ENCODE peak calls at places on chromosomes 6 and 20, in four cellular contexts. F is PC-3, P is HFFc6, G is psoas muscle. D is an unnamed sample.

GRCh38 chr20:8764289-8764962 is 304.5 kb upstream of the PLCB4 start:
- DNase-seq in P (no peak), G (no peak), F (peak), D (no peak)

GRCh38 chr20:51966296-51966971 is 164.1 kb upstream of the SALL4 start:
- DNase-seq in P (peak), F (peak), G (no peak), D (peak)

GRCh38 chr6:32604434-32604877 is 14.8 kb upstream of the HLA-DRB1 start:
- DNase-seq in P (no peak), F (no peak), G (no peak), D (no peak)

GRCh38 chr6:107154131-107154906 is 39.0 kb upstream of the BEND3 start:
- DNase-seq in P (no peak), G (no peak), F (no peak), D (peak)

GRCh38 chr6:142867355-142867801 is 77.6 kb downstream of the HIVEP2 start:
- DNase-seq in F (no peak), P (no peak), G (no peak), D (no peak)

GRCh38 chr20:31712564-31713311 is 9.9 kb downstream of the BCL2L1 start:
- DNase-seq in G (peak), P (peak), F (peak), D (peak)

GRCh38 chr6:83815631-83816030 is 37.5 kb upstream of the RIPPLY2 start:
- DNase-seq in P (peak), G (no peak), F (peak), D (no peak)

GRCh38 chr20:11451793-11452291 is 465.9 kb upstream of the BTBD3 start:
- DNase-seq in G (no peak), F (no peak), P (no peak), D (no peak)

GRCh38 chr20:34055290-34055689 is 56.8 kb downstream of the EIF2S2 start:
- DNase-seq in G (no peak), F (no peak), P (no peak), D (no peak)

GRCh38 chr6:63964347-63964746 is 328.7 kb downstream of the PHF3 start:
- DNase-seq in P (no peak), G (no peak), F (no peak), D (no peak)

GRCh38 chr6:106527979-106528378 is 101.3 kb downstream of the RTN4IP1 start:
- DNase-seq in G (no peak), F (peak), P (peak), D (no peak)

GRCh38 chr6:135576055-135576454 is 78.5 kb upstream of the AHI1 start:
- DNase-seq in P (peak), G (no peak), F (peak), D (no peak)

GRCh38 chr6:43933111-43933885 is 163.3 kb downstream of the VEGFA start:
- DNase-seq in G (no peak), F (no peak), P (no peak), D (no peak)

GRCh38 chr20:63177785-63178444 is 38.0 kb downstream of the YTHDF1 start:
- DNase-seq in P (no peak), G (no peak), F (no peak), D (peak)

GRCh38 chr6:26328265-26328844 is 36.6 kb upstream of the BTN3A2 start:
- DNase-seq in P (no peak), G (no peak), F (no peak), D (no peak)

GRCh38 chr6:124007915-124008688 is 204.4 kb downstream of the NKAIN2 start:
- DNase-seq in P (no peak), G (no peak), F (no peak), D (no peak)

GRCh38 chr6:169905041-169905807 is 153.8 kb downstream of the ERMARD start:
- DNase-seq in P (no peak), G (no peak), F (peak), D (no peak)

GRCh38 chr20:24379116-24379927 is 90.1 kb upstream of the SYNDIG1 start:
- DNase-seq in F (no peak), G (peak), P (peak), D (no peak)

GRCh38 chr6:142746524-142746923 is 198.5 kb downstream of the HIVEP2 start:
- DNase-seq in G (no peak), P (no peak), F (peak), D (no peak)

GRCh38 chr20:2706688-2707352 is 14.2 kb downstream of the EBF4 start:
- DNase-seq in G (no peak), P (no peak), F (no peak), D (no peak)

GRCh38 chr6:138500045-138500665 is 861 bp upstream of the NHSL1 start:
- DNase-seq in P (no peak), F (no peak), G (no peak), D (no peak)

GRCh38 chr20:4916991-4917881 is 84.1 kb downstream of the SLC23A2 start:
- DNase-seq in G (no peak), F (peak), P (peak), D (no peak)

GRCh38 chr6:19342616-19343015 is 494.6 kb upstream of the ID4 start:
- DNase-seq in P (no peak), G (no peak), F (peak), D (no peak)

GRCh38 chr20:51400051-51400926 is 142.2 kb downstream of the NFATC2 start:
- DNase-seq in F (no peak), P (no peak), G (no peak), D (no peak)

GRCh38 chr6:148218542-148219258 is 123.9 kb upstream of the SASH1 start:
- DNase-seq in F (no peak), P (no peak), G (peak), D (no peak)

GRCh38 chr6:150886155-150886554 is 20.7 kb downstream of the MTHFD1L start:
- DNase-seq in P (no peak), G (no peak), F (no peak), D (no peak)

GRCh38 chr6:22325481-22325880 is 28.6 kb upstream of the PRL start:
- DNase-seq in G (no peak), P (no peak), F (no peak), D (no peak)

GRCh38 chr6:113644861-113645575 is 212.1 kb upstream of the MARCKS start:
- DNase-seq in G (no peak), P (peak), F (peak), D (no peak)

GRCh38 chr6:147642458-147642857 is 134.0 kb downstream of the SAMD5 start:
- DNase-seq in F (peak), P (no peak), G (no peak), D (no peak)

GRCh38 chr6:131858765-131859490 is 51.1 kb downstream of the ENPP1 start:
- DNase-seq in F (peak), P (peak), G (no peak), D (no peak)

GRCh38 chr6:126724821-126725220 is 384.9 kb downstream of the CENPW start:
- DNase-seq in P (no peak), G (no peak), F (no peak), D (no peak)

GRCh38 chr6:134898575-134898974 is 51.3 kb downstream of the ALDH8A1 start:
- DNase-seq in P (no peak), F (no peak), G (no peak), D (no peak)

GRCh38 chr20:16124911-16125776 is 448.1 kb downstream of the KIF16B start:
- DNase-seq in F (peak), P (no peak), G (no peak), D (no peak)

GRCh38 chr6:163248051-163248450 is 166.5 kb upstream of the QKI start:
- DNase-seq in P (no peak), F (no peak), G (no peak), D (no peak)

GRCh38 chr6:96528193-96528592 is 6.6 kb downstream of the UFL1 start:
- DNase-seq in P (no peak), F (no peak), G (no peak), D (no peak)

GRCh38 chr20:34433391-34433790 is 70.3 kb downstream of the ITCH start:
- DNase-seq in F (no peak), P (no peak), G (no peak), D (no peak)

GRCh38 chr6:83417880-83418663 is 12.8 kb downstream of the ME1 start:
- DNase-seq in F (peak), P (peak), G (no peak), D (no peak)

DNA sequence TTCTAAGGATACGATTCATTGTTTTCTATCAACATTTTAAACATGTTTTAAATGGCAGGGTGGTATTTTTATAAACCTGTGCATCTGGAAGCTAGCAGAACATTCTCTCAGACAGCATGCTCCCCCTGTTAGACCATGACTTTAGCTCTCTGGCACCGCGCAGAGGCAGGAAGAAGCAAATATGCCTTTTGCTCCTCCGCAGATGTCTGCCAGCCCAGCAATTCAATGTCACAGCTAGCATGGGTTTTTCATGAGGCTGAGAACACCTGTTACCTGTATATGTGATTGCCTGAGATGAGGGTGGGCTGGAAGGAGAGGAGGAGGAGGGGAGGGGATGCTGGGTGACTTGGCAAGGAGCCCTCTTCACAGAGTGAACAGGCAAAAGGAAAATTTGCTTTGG is 6.7 kb downstream of the MTCH1 start:
- DNase-seq in F (peak), G (no peak), P (peak), D (no peak)
- TF ChIP-seq CTCF in F (peak), G (peak), P (peak), D (peak)

GRCh38 chr6:17004269-17004668 is 97.6 kb upstream of the STMND1 start:
- DNase-seq in G (no peak), F (no peak), P (no peak), D (no peak)

GRCh38 chr6:16999486-17000436 is 102.1 kb upstream of the STMND1 start:
- DNase-seq in F (peak), G (no peak), P (peak), D (no peak)

GRCh38 chr6:17002123-17002522 is 99.7 kb upstream of the STMND1 start:
- DNase-seq in G (no peak), F (peak), P (peak), D (no peak)

DNA sequence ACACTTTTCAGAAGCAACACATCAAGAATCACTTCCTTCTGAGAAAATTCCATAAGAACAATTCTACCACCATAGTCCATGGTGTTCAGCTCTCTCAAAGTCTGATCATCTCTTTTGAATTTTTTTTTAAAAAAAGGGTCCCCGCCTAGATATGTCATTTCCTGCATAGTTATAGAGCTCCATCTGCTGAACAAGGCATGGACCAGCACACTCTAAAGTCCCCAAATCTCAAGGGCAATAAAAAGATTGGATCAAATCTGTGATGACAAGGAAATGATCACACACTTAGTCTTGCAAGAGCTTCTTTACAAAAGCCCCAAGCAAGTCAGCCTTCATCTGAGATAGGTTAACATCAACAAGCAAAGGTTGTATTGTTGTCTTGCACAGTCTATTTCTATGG is 100.7 kb upstream of the STMND1 start:
- DNase-seq in G (no peak), F (peak), P (peak), D (no peak)
- TF ChIP-seq CTCF in G (no peak), F (peak), P (peak), D (no peak)

DNA sequence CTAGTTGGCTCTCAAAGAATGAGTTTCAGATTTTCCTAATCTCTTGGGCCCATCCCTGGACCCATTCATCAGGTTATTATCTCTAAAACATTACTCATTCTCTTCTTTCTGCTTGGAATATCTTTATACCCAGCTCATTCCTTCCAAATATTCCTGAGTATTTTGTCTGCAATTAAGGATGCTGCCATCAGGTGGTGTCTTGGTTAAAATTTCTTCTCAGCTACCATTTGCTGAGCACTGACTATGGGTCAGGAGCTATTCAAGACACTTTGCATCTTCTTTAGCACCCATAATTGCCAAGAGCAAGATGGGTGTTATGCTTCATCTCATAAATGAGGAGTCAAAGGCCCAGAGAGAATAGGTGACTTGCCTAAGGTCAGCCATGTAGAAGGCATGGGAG is 8.4 kb downstream of the SUN5 start:
- DNase-seq in P (no peak), G (no peak), F (no peak), D (no peak)
- TF ChIP-seq CTCF in P (peak), G (no peak), F (peak), D (peak)

GRCh38 chr6:79134699-79135474 is 56.8 kb upstream of the PHIP start:
- DNase-seq in F (no peak), P (no peak), G (no peak), D (no peak)
- TF ChIP-seq CTCF in F (no peak), P (no peak), G (no peak), D (no peak)

GRCh38 chr20:58636396-58636982 is 14.6 kb upstream of the STX16 start:
- DNase-seq in F (no peak), P (no peak), G (no peak), D (no peak)

GRCh38 chr20:58634818-58635665 is 16.0 kb upstream of the STX16 start:
- DNase-seq in G (no peak), P (no peak), F (no peak), D (no peak)

GRCh38 chr20:58637466-58638198 is 13.5 kb upstream of the STX16 start:
- DNase-seq in F (no peak), P (no peak), G (no peak), D (no peak)

GRCh38 chr20:58638467-58639181 is 12.5 kb upstream of the STX16 start:
- DNase-seq in G (no peak), P (no peak), F (no peak), D (no peak)

DNA sequence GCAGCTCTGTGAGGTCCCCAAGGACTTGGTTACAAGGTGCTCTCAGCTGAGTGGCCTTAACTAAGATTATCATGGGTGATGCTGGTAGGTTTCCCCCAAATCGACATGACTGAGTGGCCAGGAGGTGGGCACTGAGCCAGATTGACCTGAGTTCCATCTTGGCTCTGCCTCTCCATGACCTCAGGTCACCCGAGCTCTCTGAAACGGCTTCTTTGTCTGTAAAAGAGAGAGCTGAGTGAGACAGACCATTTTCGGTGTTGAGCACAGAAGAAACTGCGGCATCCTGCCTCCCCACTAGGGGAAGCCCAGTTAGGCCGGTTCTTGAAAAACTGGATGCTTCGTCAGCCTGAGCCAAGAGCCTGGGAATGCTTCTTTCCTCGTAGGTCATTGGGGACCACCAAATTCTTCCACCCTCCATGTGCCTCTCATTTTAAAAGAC is 14.1 kb upstream of the STX16 start:
- DNase-seq in P (no peak), G (no peak), F (no peak), D (no peak)
- TF ChIP-seq CTCF in P (peak), G (no peak), F (peak), D (peak)

GRCh38 chr6:912871-913663 is 220.1 kb upstream of the EXOC2 start:
- DNase-seq in G (no peak), F (peak), P (peak), D (no peak)
- TF ChIP-seq CTCF in G (no peak), F (peak), P (peak), D (peak)

GRCh38 chr6:53544050-53544499 is 826 bp downstream of the GCLC start:
- DNase-seq in G (no peak), F (peak), P (no peak), D (no peak)

GRCh38 chr6:53544500-53545308 is at the start of gene GCLC:
- DNase-seq in F (peak), G (peak), P (peak), D (peak)

GRCh38 chr6:53543341-53544010 is 1.4 kb downstream of the GCLC start:
- DNase-seq in G (no peak), F (peak), P (no peak), D (no peak)

GRCh38 chr6:53539561-53539960 is 5.3 kb downstream of the GCLC start:
- DNase-seq in P (no peak), G (no peak), F (no peak), D (no peak)

GRCh38 chr6:53541900-53542299 is 3.0 kb downstream of the GCLC start:
- DNase-seq in F (no peak), G (no peak), P (no peak), D (no peak)
- TF ChIP-seq CTCF in F (no peak), G (no peak), P (no peak), D (no peak)

GRCh38 chr20:57195759-57196100 is 70.7 kb downstream of the BMP7 start:
- DNase-seq in F (no peak), P (no peak), G (no peak), D (no peak)
- TF ChIP-seq CTCF in F (no peak), P (no peak), G (no peak), D (no peak)

DNA sequence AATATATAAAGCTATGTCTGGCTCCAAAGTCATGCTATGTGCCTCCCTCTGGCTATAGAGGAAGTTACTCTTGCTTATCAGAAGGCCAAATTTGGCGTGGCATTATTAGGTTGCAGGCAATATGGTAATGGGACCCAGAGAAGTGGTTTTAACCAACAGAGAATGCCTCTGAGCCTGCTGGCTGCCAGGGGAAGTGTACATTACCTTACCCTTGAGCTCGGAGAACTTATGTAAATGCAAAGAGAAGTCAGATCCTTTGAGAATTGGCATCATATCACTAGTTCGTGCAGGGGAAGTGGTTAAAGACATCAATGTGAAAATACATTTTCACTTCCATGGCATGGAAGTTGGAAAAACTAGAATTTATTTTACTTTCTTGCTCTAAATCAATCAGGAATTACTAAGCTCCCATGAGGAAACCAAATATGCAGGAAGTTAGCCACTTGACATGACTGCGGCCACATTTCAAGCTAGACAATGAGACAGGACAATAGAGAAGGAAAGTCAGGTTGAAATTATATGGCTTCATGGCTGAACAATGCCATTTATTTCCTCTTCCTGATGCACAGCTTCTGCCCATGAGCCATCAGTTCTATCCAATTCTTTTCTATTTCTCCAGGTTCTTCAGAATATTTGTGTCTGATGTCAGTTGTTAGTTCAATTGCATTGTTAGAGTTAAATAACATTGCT is 134.0 kb upstream of the PHACTR1 start:
- DNase-seq in P (no peak), F (no peak), G (no peak), D (no peak)
- TF ChIP-seq CTCF in P (no peak), F (no peak), G (no peak), D (no peak)

D was measured in neural crest cell.